ENCODE peak calls at places on chromosomes 16 and 17, in eight cellular contexts. A is NCI-H1417; Y is upper lobe of right lung; D is activated naive CD4-positive, alpha-beta T cell; B is progenitor cell of endocrine pancreas; S is left ventricle myocardium inferior; O is erythroblast; P is NAMALWA. V is an unnamed sample.

GRCh38 chr17:76421054-76421427 is 31.9 kb downstream of the UBE2O start:
- DNase-seq in D (no peak), Y (no peak), A (no peak), O (no peak), S (no peak), P (no peak), B (no peak), V (no peak)

GRCh38 chr16:85437161-85438052 is 175.7 kb upstream of the GSE1 start:
- DNase-seq in D (no peak), A (peak; percentile 80), O (no peak), P (no peak), S (no peak), Y (no peak), B (no peak), V (peak; percentile 70)

GRCh38 chr17:72590882-72591499 is 470.2 kb downstream of the SOX9 start:
- DNase-seq in O (no peak), A (no peak), D (no peak), S (no peak), P (no peak), B (no peak), Y (no peak), V (no peak)

GRCh38 chr16:4288148-4288921 is 15.5 kb upstream of the TFAP4 start:
- DNase-seq in A (peak; percentile 37), P (peak; percentile 79), D (peak; percentile 73), Y (peak; percentile 90), S (peak; percentile 73), O (peak; percentile 84), B (peak; percentile 74), V (peak; percentile 87)

GRCh38 chr16:65121870-65122723 is at the start of gene CDH11:
- DNase-seq in A (no peak), P (no peak), S (peak; percentile 60), B (peak; percentile 29), O (no peak), D (no peak), Y (peak; percentile 68), V (peak; percentile 58)

GRCh38 chr17:36931096-36931696 is 6.1 kb upstream of the LHX1 start:
- DNase-seq in B (no peak), Y (no peak), O (no peak), P (no peak), S (no peak), A (no peak), D (no peak), V (no peak)

GRCh38 chr16:84514874-84515835 is 10.7 kb upstream of the MEAK7 start:
- DNase-seq in B (no peak), Y (peak; percentile 76), S (peak; percentile 30), P (peak; percentile 39), O (no peak), D (peak; percentile 42), A (peak; percentile 9), V (no peak)

GRCh38 chr17:78958556-78959191 is 21.0 kb downstream of the LGALS3BP start:
- DNase-seq in A (no peak), S (no peak), B (no peak), O (peak; percentile 18), P (no peak), D (no peak), Y (no peak), V (no peak)

GRCh38 chr16:59859606-59860402 is 1125.7 kb upstream of the GOT2 start:
- DNase-seq in B (no peak), Y (no peak), O (no peak), A (no peak), D (no peak), S (no peak), P (no peak), V (no peak)

GRCh38 chr17:50326831-50327364 is 19.0 kb upstream of the XYLT2 start:
- DNase-seq in A (no peak), B (no peak), D (no peak), P (no peak), O (no peak), S (no peak), Y (no peak), V (no peak)

GRCh38 chr17:7745748-7746470 is 28.4 kb downstream of the DNAH2 start:
- DNase-seq in A (no peak), B (no peak), O (peak; percentile 18), D (no peak), S (no peak), Y (peak; percentile 67), P (no peak), V (no peak)

GRCh38 chr16:30585022-30585399 is 486 bp downstream of the ZNF785 start:
- DNase-seq in P (no peak), A (no peak), Y (no peak), O (no peak), B (no peak), D (no peak), S (no peak), V (peak; percentile 23)

GRCh38 chr16:76856112-76856511 is 334.9 kb upstream of the MON1B start:
- DNase-seq in O (no peak), A (no peak), P (no peak), B (no peak), S (no peak), D (no peak), Y (no peak), V (no peak)

GRCh38 chr16:80525420-80525819 is 15.4 kb upstream of the DYNLRB2 start:
- DNase-seq in D (no peak), O (no peak), A (no peak), B (no peak), P (no peak), S (no peak), Y (no peak), V (no peak)

GRCh38 chr16:84314373-84314772 is 19.7 kb downstream of the WFDC1 start:
- DNase-seq in Y (peak; percentile 7), S (no peak), D (no peak), B (no peak), P (no peak), A (no peak), O (no peak), V (no peak)

GRCh38 chr16:29821663-29822115 is 1.4 kb downstream of the MVP start:
- DNase-seq in S (no peak), B (no peak), P (no peak), A (no peak), O (no peak), D (no peak), Y (no peak), V (no peak)

GRCh38 chr16:54928016-54928356 is 2.7 kb upstream of the IRX5 start:
- DNase-seq in Y (no peak), P (peak; percentile 69), S (no peak), B (no peak), O (peak; percentile 77), A (peak; percentile 31), D (no peak), V (peak; percentile 43)

GRCh38 chr17:62652251-62653001 is 25.0 kb downstream of the MRC2 start:
- DNase-seq in P (no peak), O (no peak), D (no peak), B (no peak), S (peak; percentile 74), A (peak; percentile 91), Y (peak; percentile 90), V (no peak)

GRCh38 chr17:72237223-72237622 is 116.4 kb downstream of the SOX9 start:
- DNase-seq in O (no peak), S (no peak), P (no peak), A (peak; percentile 60), D (no peak), Y (no peak), B (no peak), V (no peak)